ENCODE peak calls at places on chromosomes 3 and 15, in six cellular contexts. C, D, W, L, O and A are unnamed samples.

GRCh38 chr3:20574746-20575145 is 388.7 kb upstream of the SGO1 start:
- DNase-seq in D (no peak), O (peak; percentile 81), C (peak; percentile 87), L (peak; percentile 75), W (peak; percentile 66), A (peak; percentile 79)

GRCh38 chr3:115469649-115470048 is 153.7 kb upstream of the GAP43 start:
- DNase-seq in C (no peak), D (no peak), L (no peak), O (no peak), W (no peak), A (no peak)

GRCh38 chr3:127747751-127748521 is 74.4 kb downstream of the MGLL start:
- DNase-seq in O (peak; percentile 95), D (no peak), L (peak; percentile 74), C (peak; percentile 94), W (peak; percentile 80), A (peak; percentile 95)

GRCh38 chr15:66905954-66906353 is 159.4 kb upstream of the SMAD3 start:
- DNase-seq in D (no peak), W (no peak), O (no peak), L (no peak), C (no peak), A (no peak)

GRCh38 chr15:65413051-65413759 is 9.5 kb downstream of the IGDCC4 start:
- DNase-seq in C (no peak), W (no peak), D (no peak), L (no peak), O (no peak), A (no peak)

GRCh38 chr15:98952381-98952803 is 55.2 kb downstream of the PGPEP1L start:
- DNase-seq in W (no peak), O (peak; percentile 72), D (peak; percentile 5), L (no peak), C (no peak), A (no peak)

GRCh38 chr3:69442771-69443197 is 56.9 kb upstream of the FRMD4B start:
- DNase-seq in L (no peak), D (no peak), C (no peak), O (no peak), W (no peak), A (no peak)

GRCh38 chr3:149670742-149671492 is 13.1 kb upstream of the WWTR1 start:
- DNase-seq in O (no peak), W (no peak), D (no peak), L (no peak), C (no peak), A (no peak)

GRCh38 chr15:76936671-76937070 is 5.1 kb downstream of the RCN2 start:
- DNase-seq in O (no peak), W (peak; percentile 59), C (peak; percentile 40), L (peak; percentile 84), D (no peak), A (no peak)

GRCh38 chr3:12897537-12898289 is 56.3 kb upstream of the RPL32 start:
- DNase-seq in D (no peak), O (no peak), C (no peak), W (no peak), L (no peak), A (peak; percentile 37)

GRCh38 chr3:182284793-182285192 is 508.5 kb upstream of the ATP11B start:
- DNase-seq in C (no peak), L (no peak), O (no peak), D (no peak), W (no peak), A (no peak)

GRCh38 chr3:27145719-27146118 is 223.5 kb downstream of the NEK10 start:
- DNase-seq in O (no peak), L (no peak), D (no peak), C (no peak), W (no peak), A (no peak)
- TF ChIP-seq CTCF in O (no peak), L (no peak), D (no peak), C (no peak), W (no peak), A (no peak)

DNA sequence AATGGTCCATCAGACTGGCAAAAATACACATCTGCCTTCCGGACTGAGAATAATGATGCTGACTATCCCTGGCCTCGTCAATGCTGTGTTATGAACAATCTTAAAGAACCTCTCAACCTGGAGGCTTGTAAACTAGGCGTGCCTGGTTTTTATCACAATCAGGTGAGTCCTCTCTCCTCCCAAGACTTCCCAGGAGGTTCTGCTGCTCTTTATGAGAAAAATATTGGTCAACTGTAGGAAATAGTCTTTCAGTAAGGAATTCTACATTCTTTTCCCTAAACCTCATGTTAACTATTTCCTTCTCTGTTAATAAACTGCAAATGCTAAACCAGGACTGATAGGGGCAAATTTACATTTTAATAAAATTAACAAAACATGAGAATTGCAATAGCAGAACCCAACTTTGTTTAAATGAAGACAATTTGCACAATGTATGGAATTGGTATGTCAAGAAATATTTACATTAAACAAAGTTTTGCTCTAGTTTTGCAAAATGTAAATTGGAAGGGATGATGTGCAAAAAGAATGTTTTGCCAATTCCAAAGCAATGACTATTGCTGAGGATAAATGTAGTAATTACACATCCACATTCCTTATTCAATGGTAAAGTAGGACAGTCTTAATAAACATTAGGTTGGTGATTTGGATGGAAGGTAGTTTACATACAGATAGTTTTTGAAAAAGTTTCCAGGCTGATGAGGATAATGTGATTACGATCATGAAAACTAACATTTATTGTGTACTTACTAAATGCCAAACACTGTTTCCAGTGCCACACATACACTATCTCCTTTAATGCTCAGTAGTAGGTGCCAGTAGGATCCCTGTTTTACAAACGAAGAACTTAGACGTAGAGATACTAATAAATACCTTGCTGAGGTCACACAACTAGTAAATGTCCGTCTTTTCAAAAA is 21.1 kb downstream of the UPK1B start:
- DNase-seq in O (peak; percentile 67), D (no peak), W (no peak), C (no peak), L (no peak), A (no peak)
- H3K4me3 ChIP-seq in O (no peak overlapping the region), D (no peak overlapping the region), W (no peak overlapping the region), C (no peak overlapping the region), L (no peak overlapping the region), A (no peak overlapping the region)

DNA sequence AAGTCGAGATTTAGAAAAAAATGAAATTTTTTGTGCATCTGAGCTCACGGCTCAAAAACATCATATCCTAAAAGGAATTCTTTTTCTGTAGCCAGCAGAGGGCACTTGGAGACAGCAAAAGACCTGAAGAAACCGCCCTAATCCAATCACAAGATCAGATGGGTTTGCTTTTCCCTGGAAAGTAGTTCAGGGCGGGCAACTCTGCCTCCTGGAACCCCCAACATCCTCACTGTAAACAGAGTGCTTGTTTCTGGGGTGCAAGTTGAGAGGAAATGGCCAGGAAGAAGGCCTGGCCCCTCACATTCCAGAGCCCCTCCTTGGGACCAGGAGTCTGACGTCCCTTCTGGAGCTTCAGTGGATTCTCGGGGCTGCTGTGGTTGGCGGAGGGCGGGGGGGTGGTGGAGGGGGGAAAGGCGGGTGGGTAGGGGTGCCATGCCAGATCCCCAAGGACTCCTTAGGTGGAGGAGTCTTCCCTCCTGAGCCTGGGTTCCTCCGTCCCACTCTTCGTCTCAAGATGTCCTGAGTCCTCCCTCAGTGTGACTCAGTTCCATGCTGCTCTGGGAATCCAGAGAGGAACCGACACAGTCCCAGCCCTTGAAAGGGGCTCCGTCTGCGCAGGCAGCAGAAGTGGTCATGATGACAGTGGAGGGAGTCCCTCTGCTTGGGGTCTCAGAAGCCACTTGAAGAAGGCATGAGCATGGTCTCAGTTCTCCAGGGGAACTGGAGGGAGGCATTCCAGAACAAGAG is 35.9 kb downstream of the CCK start:
- DNase-seq in O (peak; percentile 58), L (peak; percentile 69), W (peak; percentile 70), C (peak; percentile 62), D (peak; percentile 40), A (peak; percentile 78)
- TF ChIP-seq CTCF in O (peak; percentile 69), L (peak; percentile 61), W (peak; percentile 58), C (peak; percentile 59), D (peak; percentile 71), A (peak; percentile 56)

GRCh38 chr3:170785454-170785853 is 84.5 kb downstream of the RPL22L1 start:
- DNase-seq in O (no peak), C (no peak), D (no peak), W (no peak), L (no peak), A (no peak)
- H3K4me3 ChIP-seq in O (no peak overlapping the region), C (no peak overlapping the region), D (no peak overlapping the region), W (no peak overlapping the region), L (no peak overlapping the region), A (no peak overlapping the region)

DNA sequence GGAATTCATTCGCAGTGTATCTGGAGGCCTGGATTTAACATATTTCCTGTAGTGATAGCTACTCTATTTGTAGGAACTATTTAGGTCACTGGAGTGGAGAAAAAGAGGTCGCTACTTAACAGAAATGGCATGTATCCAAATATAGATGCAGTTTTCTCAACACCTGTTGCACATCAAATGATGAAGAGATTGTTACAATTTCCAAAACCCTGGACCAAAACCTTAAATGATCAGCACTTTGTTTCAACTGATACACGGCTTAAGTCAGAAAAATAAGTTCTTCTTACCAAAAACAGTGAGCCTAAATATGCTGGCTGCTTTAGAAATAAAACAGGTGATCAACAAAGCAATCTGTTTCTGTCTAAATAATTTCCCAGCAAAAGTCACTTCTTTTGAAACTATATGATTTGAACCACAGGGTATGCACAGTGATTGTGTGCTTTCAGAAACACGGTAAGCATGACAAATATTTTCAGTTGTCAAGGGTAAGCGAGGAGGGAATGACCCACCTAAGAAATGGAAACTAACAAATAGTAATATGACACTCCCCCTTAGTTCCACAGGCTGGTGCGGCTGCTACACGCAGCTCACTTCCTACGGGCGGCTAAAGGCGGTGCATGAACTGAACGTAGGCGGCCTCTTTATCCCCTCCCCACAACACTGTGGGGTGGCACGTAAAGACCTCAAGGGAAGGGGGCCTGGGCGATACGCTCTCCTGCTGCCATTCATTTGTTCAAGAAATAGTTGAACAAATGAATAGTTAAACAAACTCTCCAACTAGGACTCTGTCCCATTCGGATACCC is 1.1 kb downstream of the EHD4 start:
- DNase-seq in D (peak; percentile 86), L (peak; percentile 61), W (peak; percentile 66), O (peak; percentile 71), C (peak; percentile 51), A (peak; percentile 80)
- TF ChIP-seq CTCF in D (no peak), L (no peak), W (no peak), O (no peak), C (no peak), A (no peak)

DNA sequence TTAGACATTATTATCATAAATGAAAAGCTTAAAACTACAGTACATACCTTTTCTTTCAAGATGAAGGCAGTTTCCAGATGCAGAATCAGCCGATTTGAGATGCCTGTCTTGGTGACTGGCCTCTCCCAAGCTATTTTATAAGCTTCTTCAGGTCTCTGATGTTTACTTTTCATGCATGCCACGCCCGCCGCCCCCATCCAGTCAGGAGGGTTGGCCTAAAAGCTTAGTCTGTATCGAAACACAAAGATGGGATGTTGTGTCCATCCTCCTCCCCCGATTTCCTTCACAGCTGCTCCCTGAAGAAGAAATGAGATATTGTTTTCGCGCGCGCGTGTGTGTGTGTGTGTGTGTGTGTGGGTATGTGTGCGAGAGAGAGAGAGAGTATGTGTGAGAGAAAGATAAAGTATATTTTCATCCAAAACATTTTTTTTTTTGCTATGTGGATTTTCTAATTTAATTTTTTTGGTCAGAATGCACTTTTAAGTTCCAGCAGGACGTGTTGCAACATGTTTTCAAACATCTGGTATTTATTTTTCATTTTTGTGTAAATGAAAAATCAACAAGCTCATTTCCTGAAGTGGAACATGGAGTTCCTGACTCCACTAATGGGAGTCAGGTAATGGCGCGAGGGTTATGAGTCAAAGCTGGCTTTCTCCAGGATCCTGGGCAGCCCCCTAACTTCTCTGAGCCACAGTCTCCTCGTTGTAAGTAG is at the start of gene APOD:
- DNase-seq in O (peak; percentile 13), L (peak; percentile 76), D (no peak), C (peak; percentile 75), W (peak; percentile 82), A (peak; percentile 87)
- H3K4me3 ChIP-seq in O (no peak within 1 kb of the TSS), L (no peak within 1 kb of the TSS), D (no peak within 1 kb of the TSS), C (peak within 1 kb of the TSS; percentile 34), W (no peak within 1 kb of the TSS), A (peak within 1 kb of the TSS; percentile 13)

GRCh38 chr15:73052679-73053397 is 575 bp downstream of the NEO1 start:
- DNase-seq in D (peak; percentile 41), O (peak; percentile 38), C (peak; percentile 26), W (peak; percentile 61), L (peak; percentile 54), A (no peak)
- TF ChIP-seq CTCF in D (peak; percentile 69), O (no peak), C (no peak), W (no peak), L (peak; percentile 42), A (peak; percentile 23)

GRCh38 chr3:8283180-8283579 is 218.4 kb upstream of the LMCD1 start:
- DNase-seq in O (no peak), D (no peak), L (no peak), W (no peak), C (no peak), A (no peak)
- H3K4me3 ChIP-seq in O (no peak overlapping the region), D (no peak overlapping the region), L (no peak overlapping the region), W (no peak overlapping the region), C (no peak overlapping the region), A (no peak overlapping the region)